ENCODE peak calls at places on chromosomes 6 and 20, in five cellular contexts. One of them, this sample, is unnamed.

GRCh38 chr6:35737413-35738211 is 780 bp downstream of the ARMC12 start:
- DNase-seq in cardiac fibroblast: peak; percentile 94
- DNase-seq in heart left ventricle: no peak
- DNase-seq in CD8-positive, alpha-beta T cell: peak; percentile 22
- DNase-seq in breast epithelium: no peak
- DNase-seq in this sample: no peak

GRCh38 chr6:169038691-169039090 is 215.0 kb downstream of the THBS2 start:
- DNase-seq in CD8-positive, alpha-beta T cell: no peak
- DNase-seq in breast epithelium: no peak
- DNase-seq in heart left ventricle: no peak
- DNase-seq in cardiac fibroblast: no peak
- DNase-seq in this sample: no peak

GRCh38 chr6:162056745-162057144 is 670.8 kb downstream of the PRKN start:
- DNase-seq in breast epithelium: no peak
- DNase-seq in CD8-positive, alpha-beta T cell: no peak
- DNase-seq in cardiac fibroblast: peak; percentile 36
- DNase-seq in heart left ventricle: peak; percentile 25
- DNase-seq in this sample: no peak

GRCh38 chr20:38152175-38153010 is 12.7 kb downstream of the TGM2 start:
- DNase-seq in heart left ventricle: peak; percentile 88
- DNase-seq in breast epithelium: no peak
- DNase-seq in cardiac fibroblast: peak; percentile 75
- DNase-seq in CD8-positive, alpha-beta T cell: peak; percentile 7
- DNase-seq in this sample: no peak

GRCh38 chr6:17768388-17768787 is 61.7 kb upstream of the NUP153 start:
- DNase-seq in CD8-positive, alpha-beta T cell: no peak
- DNase-seq in breast epithelium: no peak
- DNase-seq in cardiac fibroblast: peak; percentile 50
- DNase-seq in heart left ventricle: no peak
- DNase-seq in this sample: no peak

GRCh38 chr6:145530454-145530853 is 204.9 kb downstream of the EPM2A start:
- DNase-seq in heart left ventricle: no peak
- DNase-seq in breast epithelium: no peak
- DNase-seq in CD8-positive, alpha-beta T cell: no peak
- DNase-seq in cardiac fibroblast: no peak
- DNase-seq in this sample: no peak

GRCh38 chr20:44571367-44571766 is 11.0 kb upstream of the PKIG start:
- DNase-seq in cardiac fibroblast: no peak
- DNase-seq in CD8-positive, alpha-beta T cell: no peak
- DNase-seq in heart left ventricle: no peak
- DNase-seq in breast epithelium: no peak
- DNase-seq in this sample: no peak

GRCh38 chr6:9405369-9405768 is 970.0 kb upstream of the SLC35B3 start:
- DNase-seq in breast epithelium: no peak
- DNase-seq in CD8-positive, alpha-beta T cell: no peak
- DNase-seq in cardiac fibroblast: peak; percentile 5
- DNase-seq in heart left ventricle: no peak
- DNase-seq in this sample: no peak

GRCh38 chr20:33522256-33522820 is 32.4 kb downstream of the CBFA2T2 start:
- DNase-seq in CD8-positive, alpha-beta T cell: no peak
- DNase-seq in breast epithelium: no peak
- DNase-seq in cardiac fibroblast: no peak
- DNase-seq in heart left ventricle: no peak
- DNase-seq in this sample: no peak

GRCh38 chr6:163941471-163941980 is 527.0 kb downstream of the QKI start:
- DNase-seq in cardiac fibroblast: no peak
- DNase-seq in heart left ventricle: peak; percentile 63
- DNase-seq in breast epithelium: no peak
- DNase-seq in CD8-positive, alpha-beta T cell: no peak
- DNase-seq in this sample: no peak

GRCh38 chr6:168374541-168375071 is 55.0 kb upstream of the DACT2 start:
- DNase-seq in cardiac fibroblast: no peak
- DNase-seq in heart left ventricle: no peak
- DNase-seq in CD8-positive, alpha-beta T cell: no peak
- DNase-seq in breast epithelium: peak; percentile 48
- DNase-seq in this sample: no peak

GRCh38 chr20:50824137-50824536 is 29.3 kb downstream of the BCAS4 start:
- DNase-seq in heart left ventricle: no peak
- DNase-seq in cardiac fibroblast: peak; percentile 92
- DNase-seq in breast epithelium: peak; percentile 79
- DNase-seq in CD8-positive, alpha-beta T cell: no peak
- DNase-seq in this sample: no peak

GRCh38 chr6:39276379-39276995 is 37.7 kb downstream of the KCNK17 start:
- DNase-seq in breast epithelium: no peak
- DNase-seq in CD8-positive, alpha-beta T cell: no peak
- DNase-seq in heart left ventricle: no peak
- DNase-seq in cardiac fibroblast: no peak
- DNase-seq in this sample: no peak

GRCh38 chr6:21273451-21273850 is 320.1 kb upstream of the SOX4 start:
- DNase-seq in cardiac fibroblast: no peak
- DNase-seq in heart left ventricle: no peak
- DNase-seq in breast epithelium: no peak
- DNase-seq in CD8-positive, alpha-beta T cell: no peak
- DNase-seq in this sample: no peak

GRCh38 chr20:38935967-38936407 is 9.8 kb downstream of the FAM83D start:
- DNase-seq in CD8-positive, alpha-beta T cell: no peak
- DNase-seq in breast epithelium: no peak
- DNase-seq in heart left ventricle: no peak
- DNase-seq in cardiac fibroblast: peak; percentile 22
- DNase-seq in this sample: no peak

GRCh38 chr6:99390896-99391295 is 3.1 kb downstream of the COQ3 start:
- DNase-seq in heart left ventricle: no peak
- DNase-seq in cardiac fibroblast: no peak
- DNase-seq in breast epithelium: no peak
- DNase-seq in CD8-positive, alpha-beta T cell: no peak
- DNase-seq in this sample: no peak

GRCh38 chr20:45918182-45918737 is 6.3 kb upstream of the PLTP start:
- DNase-seq in cardiac fibroblast: peak; percentile 71
- DNase-seq in heart left ventricle: no peak
- DNase-seq in breast epithelium: no peak
- DNase-seq in CD8-positive, alpha-beta T cell: no peak
- DNase-seq in this sample: no peak

GRCh38 chr20:24732076-24732475 is 217.0 kb upstream of the CST7 start:
- DNase-seq in breast epithelium: no peak
- DNase-seq in CD8-positive, alpha-beta T cell: no peak
- DNase-seq in heart left ventricle: no peak
- DNase-seq in cardiac fibroblast: no peak
- DNase-seq in this sample: no peak

GRCh38 chr20:50015993-50016770 is 33.4 kb downstream of the SNAI1 start:
- DNase-seq in CD8-positive, alpha-beta T cell: no peak
- DNase-seq in heart left ventricle: no peak
- DNase-seq in cardiac fibroblast: peak; percentile 41
- DNase-seq in breast epithelium: no peak
- DNase-seq in this sample: no peak

GRCh38 chr6:89818977-89819335 is 638 bp downstream of the MDN1 start:
- DNase-seq in CD8-positive, alpha-beta T cell: peak; percentile 18
- DNase-seq in breast epithelium: no peak
- DNase-seq in cardiac fibroblast: peak; percentile 41
- DNase-seq in heart left ventricle: no peak
- DNase-seq in this sample: no peak

GRCh38 chr6:4055420-4056041 is 23.4 kb downstream of the FAM217A start:
- DNase-seq in cardiac fibroblast: peak; percentile 74
- DNase-seq in heart left ventricle: peak; percentile 38
- DNase-seq in breast epithelium: no peak
- DNase-seq in CD8-positive, alpha-beta T cell: no peak
- DNase-seq in this sample: no peak

GRCh38 chr20:59835448-59836395 is 97.7 kb downstream of the SYCP2 start:
- DNase-seq in CD8-positive, alpha-beta T cell: no peak
- DNase-seq in breast epithelium: peak; percentile 47
- DNase-seq in cardiac fibroblast: peak; percentile 50
- DNase-seq in heart left ventricle: peak; percentile 49
- DNase-seq in this sample: no peak

GRCh38 chr20:50560867-50561266 is 50.7 kb downstream of the PTPN1 start:
- DNase-seq in breast epithelium: no peak
- DNase-seq in heart left ventricle: no peak
- DNase-seq in cardiac fibroblast: no peak
- DNase-seq in CD8-positive, alpha-beta T cell: no peak
- DNase-seq in this sample: no peak

GRCh38 chr6:158229823-158230222 is 61.7 kb downstream of the GTF2H5 start:
- DNase-seq in CD8-positive, alpha-beta T cell: no peak
- DNase-seq in breast epithelium: no peak
- DNase-seq in cardiac fibroblast: no peak
- DNase-seq in heart left ventricle: no peak
- DNase-seq in this sample: no peak

GRCh38 chr6:109441069-109441816 is 719 bp downstream of the SMPD2 start:
- DNase-seq in cardiac fibroblast: peak; percentile 58
- DNase-seq in heart left ventricle: no peak
- DNase-seq in CD8-positive, alpha-beta T cell: peak; percentile 51
- DNase-seq in breast epithelium: no peak
- DNase-seq in this sample: no peak

GRCh38 chr6:109442393-109442924 is 1.9 kb downstream of the SMPD2 start:
- DNase-seq in heart left ventricle: no peak
- DNase-seq in breast epithelium: no peak
- DNase-seq in cardiac fibroblast: no peak
- DNase-seq in CD8-positive, alpha-beta T cell: no peak
- DNase-seq in this sample: no peak

GRCh38 chr6:109445382-109445781 is 4.9 kb downstream of the SMPD2 start:
- DNase-seq in heart left ventricle: no peak
- DNase-seq in breast epithelium: no peak
- DNase-seq in cardiac fibroblast: no peak
- DNase-seq in CD8-positive, alpha-beta T cell: no peak
- DNase-seq in this sample: no peak

GRCh38 chr6:109443425-109443950 is 3.0 kb downstream of the SMPD2 start:
- DNase-seq in breast epithelium: no peak
- DNase-seq in CD8-positive, alpha-beta T cell: no peak
- DNase-seq in heart left ventricle: no peak
- DNase-seq in cardiac fibroblast: no peak
- DNase-seq in this sample: no peak

DNA sequence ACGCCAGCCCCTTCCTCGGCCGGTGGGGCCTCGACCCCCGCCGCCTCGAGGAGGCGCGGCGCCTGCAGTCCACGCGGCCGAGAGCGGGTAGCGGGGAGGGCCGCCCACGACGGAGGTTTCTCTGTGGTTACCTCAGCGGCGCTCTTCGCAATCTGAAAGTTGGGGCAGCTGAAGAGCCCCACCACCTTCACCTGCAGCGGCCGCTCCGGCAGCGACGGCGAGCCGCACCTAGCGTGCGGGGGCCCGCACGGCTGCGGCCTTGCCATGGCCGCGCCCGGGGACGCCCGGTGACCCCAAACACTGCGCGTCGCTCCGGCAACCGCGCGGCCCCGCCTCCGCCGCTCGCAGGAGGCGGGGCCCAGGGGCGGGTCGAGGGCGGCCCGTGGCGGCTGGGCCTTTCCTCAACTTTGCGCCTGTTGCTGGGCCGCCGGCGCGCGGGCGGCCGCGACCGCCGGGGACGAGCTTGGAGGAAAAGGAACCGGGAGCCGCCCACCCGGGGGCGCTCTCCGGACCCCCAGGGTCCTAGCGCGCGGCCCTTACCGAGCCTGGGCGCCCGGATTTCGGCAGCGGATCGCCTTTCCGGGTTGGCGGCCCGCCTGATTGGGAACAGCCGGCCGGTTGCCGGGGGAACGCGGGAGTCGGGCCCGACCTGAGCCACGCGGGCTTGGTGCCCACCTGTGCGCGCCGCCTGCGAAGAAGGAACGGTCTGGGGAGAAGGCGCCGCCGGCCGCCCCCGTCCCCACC is at the start of the genes PPIL6 and SMPD2:
- DNase-seq in cardiac fibroblast: peak; percentile 95
- DNase-seq in CD8-positive, alpha-beta T cell: peak; percentile 82
- DNase-seq in breast epithelium: peak; percentile 76
- DNase-seq in heart left ventricle: peak; percentile 92
- DNase-seq in this sample: peak; percentile 90
- TF ChIP-seq CTCF in cardiac fibroblast: no peak
- TF ChIP-seq CTCF in CD8-positive, alpha-beta T cell: peak; percentile 31
- TF ChIP-seq CTCF in breast epithelium: no peak
- TF ChIP-seq CTCF in heart left ventricle: peak; percentile 28
- TF ChIP-seq CTCF in this sample: no peak

GRCh38 chr20:549720-550496 is 6.3 kb upstream of the CSNK2A1 start:
- DNase-seq in CD8-positive, alpha-beta T cell: no peak
- DNase-seq in cardiac fibroblast: no peak
- DNase-seq in breast epithelium: no peak
- DNase-seq in heart left ventricle: no peak
- DNase-seq in this sample: no peak
- TF ChIP-seq CTCF in CD8-positive, alpha-beta T cell: no peak
- TF ChIP-seq CTCF in cardiac fibroblast: no peak
- TF ChIP-seq CTCF in breast epithelium: no peak
- TF ChIP-seq CTCF in heart left ventricle: no peak
- TF ChIP-seq CTCF in this sample: no peak

GRCh38 chr6:149043476-149044130 is 273.9 kb upstream of the TAB2 start:
- DNase-seq in heart left ventricle: no peak
- DNase-seq in breast epithelium: no peak
- DNase-seq in cardiac fibroblast: no peak
- DNase-seq in CD8-positive, alpha-beta T cell: no peak
- DNase-seq in this sample: no peak
- TF ChIP-seq CTCF in heart left ventricle: no peak
- TF ChIP-seq CTCF in breast epithelium: no peak
- TF ChIP-seq CTCF in cardiac fibroblast: peak; percentile 40
- TF ChIP-seq CTCF in CD8-positive, alpha-beta T cell: no peak
- TF ChIP-seq CTCF in this sample: peak; percentile 57

GRCh38 chr20:22489614-22490286 is 94.6 kb downstream of the FOXA2 start:
- DNase-seq in CD8-positive, alpha-beta T cell: no peak
- DNase-seq in breast epithelium: no peak
- DNase-seq in heart left ventricle: no peak
- DNase-seq in cardiac fibroblast: no peak
- DNase-seq in this sample: no peak

GRCh38 chr20:22492497-22492896 is 91.9 kb downstream of the FOXA2 start:
- DNase-seq in breast epithelium: no peak
- DNase-seq in CD8-positive, alpha-beta T cell: no peak
- DNase-seq in heart left ventricle: no peak
- DNase-seq in cardiac fibroblast: no peak
- DNase-seq in this sample: no peak

GRCh38 chr20:22491188-22491500 is 93.2 kb downstream of the FOXA2 start:
- DNase-seq in breast epithelium: no peak
- DNase-seq in heart left ventricle: no peak
- DNase-seq in cardiac fibroblast: no peak
- DNase-seq in CD8-positive, alpha-beta T cell: no peak
- DNase-seq in this sample: no peak

GRCh38 chr20:22495172-22495571 is 89.2 kb downstream of the FOXA2 start:
- DNase-seq in cardiac fibroblast: no peak
- DNase-seq in breast epithelium: no peak
- DNase-seq in CD8-positive, alpha-beta T cell: no peak
- DNase-seq in heart left ventricle: no peak
- DNase-seq in this sample: no peak

DNA sequence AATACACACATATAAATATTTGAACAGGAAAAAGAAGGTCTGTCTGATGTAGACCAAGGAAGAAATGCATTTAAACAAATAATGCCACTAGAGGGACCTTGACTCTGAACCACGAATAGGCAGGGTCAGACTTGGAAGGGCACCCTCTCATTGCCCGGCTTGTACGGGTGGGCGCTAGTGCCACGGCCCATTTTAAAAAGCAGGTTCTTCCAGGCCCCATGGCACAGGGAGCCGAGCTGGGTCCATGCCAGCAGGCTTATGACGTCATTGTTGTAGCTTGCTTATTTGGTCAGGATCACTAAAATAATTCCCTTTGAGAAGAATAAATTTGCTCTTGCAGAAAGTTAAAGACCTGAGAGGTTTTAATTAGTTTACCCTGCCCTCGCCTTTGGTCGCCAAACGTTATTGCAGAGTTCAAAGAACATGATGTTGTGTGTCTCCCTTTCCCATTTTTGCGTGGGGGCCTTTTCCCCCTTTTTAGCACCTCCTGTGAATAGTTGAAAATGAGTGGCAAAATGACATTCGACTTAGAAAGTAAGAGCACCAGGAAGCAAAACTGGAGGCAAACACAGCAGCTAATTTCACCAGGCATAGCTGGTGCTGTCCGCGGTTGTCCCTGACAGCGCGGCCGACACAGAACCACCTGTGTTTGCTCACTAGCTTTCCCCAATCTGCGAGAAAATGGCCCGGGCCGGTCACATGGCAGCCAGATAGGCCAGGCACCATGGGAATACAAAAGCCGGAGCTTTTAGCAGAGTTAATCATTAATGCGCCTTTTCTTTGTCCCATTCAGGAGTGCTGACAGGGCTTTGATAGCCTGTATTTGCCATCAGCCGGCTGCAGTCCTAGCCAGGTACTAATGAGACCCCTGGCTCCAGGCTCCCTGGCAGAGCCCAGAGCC is 93.8 kb downstream of the FOXA2 start:
- DNase-seq in breast epithelium: no peak
- DNase-seq in heart left ventricle: no peak
- DNase-seq in CD8-positive, alpha-beta T cell: no peak
- DNase-seq in cardiac fibroblast: no peak
- DNase-seq in this sample: no peak
- TF ChIP-seq CTCF in breast epithelium: no peak
- TF ChIP-seq CTCF in heart left ventricle: no peak
- TF ChIP-seq CTCF in CD8-positive, alpha-beta T cell: no peak
- TF ChIP-seq CTCF in cardiac fibroblast: no peak
- TF ChIP-seq CTCF in this sample: peak; percentile 33

This sample was measured in type B pancreatic cell.